ENCODE peak calls at places on chromosomes 2 and 18, in eight cellular contexts. Y is caudate nucleus; B is T-helper 1 cell; G is SW480; O is activated naive CD4-positive, alpha-beta T cell treated with anti-CD3 and anti-CD28 coated beads for 36 hours; T is activated CD8-positive, alpha-beta memory T cell treated with anti-CD3 and anti-CD28 coated beads, Interleukin-2, amount 50 U/mL, for 48 hours; X is fibroblast of gingiva; Q is BJ. R is an unnamed sample.

GRCh38 chr2:727071-727470 is 49.9 kb upstream of the TMEM18 start:
- DNase-seq in Y (no peak), X (no peak), Q (no peak), O (no peak), T (no peak), B (no peak), G (no peak), R (no peak)

GRCh38 chr2:120989911-120990441 is 254.3 kb downstream of the GLI2 start:
- DNase-seq in T (peak), Q (no peak), G (no peak), O (no peak), Y (no peak), X (no peak), B (no peak), R (no peak)

GRCh38 chr2:119371111-119371510 is 4.3 kb downstream of the DBI start:
- DNase-seq in G (no peak), B (no peak), T (no peak), O (no peak), Y (no peak), Q (no peak), X (no peak), R (no peak)

GRCh38 chr18:3814840-3815239 is 364.9 kb downstream of the TGIF1 start:
- DNase-seq in X (peak), Y (no peak), G (no peak), B (no peak), Q (no peak), O (no peak), T (no peak), R (no peak)

GRCh38 chr2:15359716-15360531 is 201.2 kb downstream of the NBAS start:
- DNase-seq in Q (peak), Y (no peak), O (no peak), T (no peak), G (no peak), B (no peak), X (peak), R (no peak)

GRCh38 chr2:187051350-187051749 is 202.4 kb upstream of the ZSWIM2 start:
- DNase-seq in G (no peak), B (no peak), O (no peak), Q (no peak), Y (no peak), X (no peak), T (no peak), R (no peak)

GRCh38 chr2:240402566-240403295 is 32.7 kb upstream of the GPC1 start:
- DNase-seq in X (no peak), B (no peak), Y (no peak), O (no peak), T (peak), Q (no peak), G (no peak), R (no peak)

GRCh38 chr18:48300463-48300961 is 108.7 kb downstream of the ZBTB7C start:
- DNase-seq in Q (no peak), B (no peak), G (no peak), T (no peak), O (peak), X (no peak), Y (no peak), R (peak)

GRCh38 chr18:43789234-43790000 is 512.1 kb upstream of the SYT4 start:
- DNase-seq in Y (no peak), X (peak), B (no peak), Q (no peak), O (no peak), T (no peak), G (no peak), R (peak)

GRCh38 chr2:179569834-179570233 is 291.6 kb downstream of the ZNF385B start:
- DNase-seq in Y (no peak), O (no peak), G (no peak), T (no peak), X (peak), B (no peak), Q (peak), R (peak)

GRCh38 chr18:13159579-13159978 is 59.0 kb upstream of the LDLRAD4 start:
- DNase-seq in Q (no peak), X (peak), T (no peak), O (peak), B (no peak), Y (no peak), G (peak), R (peak)

GRCh38 chr2:86015006-86015405 is 90.7 kb downstream of the POLR1A start:
- DNase-seq in G (no peak), B (no peak), T (no peak), Q (no peak), O (no peak), X (no peak), Y (no peak), R (no peak)

GRCh38 chr2:70069049-70069448 is 18.2 kb upstream of the PCBP1 start:
- DNase-seq in X (no peak), O (peak), G (peak), T (peak), Q (no peak), Y (no peak), B (peak), R (peak)

GRCh38 chr2:223993634-223994232 is 36.5 kb downstream of the MRPL44 start:
- DNase-seq in O (peak), Y (peak), B (peak), T (no peak), G (peak), X (peak), Q (no peak), R (peak)

GRCh38 chr2:160317113-160318099 is 117.3 kb upstream of the ITGB6 start:
- DNase-seq in O (no peak), T (no peak), B (no peak), G (no peak), Q (no peak), X (peak), Y (no peak), R (no peak)

GRCh38 chr2:41966920-41967319 is 80.9 kb upstream of the PKDCC start:
- DNase-seq in O (no peak), X (peak), T (no peak), Q (no peak), B (no peak), G (no peak), Y (no peak), R (no peak)

GRCh38 chr2:68643011-68643873 is at the start of gene PROKR1:
- DNase-seq in Y (no peak), X (no peak), O (peak), G (peak), Q (no peak), B (no peak), T (peak), R (peak)

GRCh38 chr18:22052405-22053105 is 116.8 kb upstream of the GATA6 start:
- DNase-seq in O (no peak), Q (no peak), B (no peak), G (no peak), Y (no peak), X (no peak), T (no peak), R (peak)

GRCh38 chr2:213316001-213316735 is 31.9 kb downstream of the SPAG16 start:
- DNase-seq in O (no peak), B (no peak), X (no peak), G (no peak), Q (no peak), T (no peak), Y (no peak), R (no peak)

GRCh38 chr2:30584116-30584515 is 137.1 kb downstream of the LCLAT1 start:
- DNase-seq in X (no peak), O (no peak), Q (no peak), Y (no peak), T (no peak), B (no peak), G (no peak), R (no peak)

GRCh38 chr2:42796427-42797248 is 4.3 kb upstream of the HAAO start:
- DNase-seq in T (no peak), B (no peak), Y (no peak), X (no peak), Q (no peak), G (no peak), O (no peak), R (no peak)

GRCh38 chr2:42249284-42249683 is 80.1 kb downstream of the EML4 start:
- DNase-seq in B (no peak), G (no peak), O (no peak), T (no peak), Q (no peak), X (no peak), Y (no peak), R (no peak)

GRCh38 chr2:159785195-159785594 is 12.8 kb downstream of the CD302 start:
- DNase-seq in Y (no peak), O (no peak), Q (no peak), T (no peak), X (peak), B (no peak), G (no peak), R (no peak)

GRCh38 chr2:185643434-185643833 is 95.2 kb upstream of the FSIP2 start:
- DNase-seq in B (no peak), T (no peak), Y (no peak), G (no peak), X (no peak), Q (no peak), O (no peak), R (peak)

GRCh38 chr18:25166113-25166512 is 185.9 kb downstream of the ZNF521 start:
- DNase-seq in G (no peak), Q (no peak), Y (no peak), O (no peak), X (no peak), B (no peak), T (no peak), R (no peak)

GRCh38 chr2:110167326-110167955 is 37.4 kb downstream of the NPHP1 start:
- DNase-seq in B (no peak), G (peak), Q (no peak), O (no peak), T (no peak), X (no peak), Y (no peak), R (no peak)

GRCh38 chr2:96151595-96152300 is 6.5 kb upstream of the DUSP2 start:
- DNase-seq in T (peak), O (peak), B (no peak), X (no peak), Q (no peak), Y (no peak), G (no peak), R (no peak)

GRCh38 chr2:69309336-69310048 is 77.5 kb downstream of the GFPT1 start:
- DNase-seq in O (no peak), B (no peak), X (peak), Y (no peak), T (no peak), G (peak), Q (no peak), R (peak)

GRCh38 chr18:61398961-61399632 is 65.9 kb downstream of the CDH20 start:
- DNase-seq in X (peak), O (no peak), Y (no peak), Q (peak), G (no peak), T (no peak), B (no peak), R (no peak)

GRCh38 chr2:20919301-20919800 is 96.5 kb upstream of the LDAH start:
- DNase-seq in X (no peak), Q (no peak), Y (no peak), G (peak), T (no peak), B (no peak), O (no peak), R (no peak)

R was measured in hepatocyte.